ENCODE peak calls at places on chromosomes 12 and 14, in nine cellular contexts. One of them, this sample, is unnamed.

GRCh38 chr12:122127839-122128238 is 46.2 kb downstream of the IL31 start:
- DNase-seq in left ventricle myocardium inferior: no peak
- DNase-seq in left cardiac atrium: no peak
- DNase-seq in activated CD8-positive, alpha-beta memory T cell treated with anti-CD3 and anti-CD28 coated beads for 24 hours: no peak
- DNase-seq in HT-29: no peak
- DNase-seq in hypothalamus: no peak
- DNase-seq in GM13977: no peak
- DNase-seq in T-helper 2 cell: no peak
- DNase-seq in spleen: no peak
- DNase-seq in this sample: no peak

GRCh38 chr12:48109424-48109823 is 3.5 kb upstream of the SENP1 start:
- DNase-seq in left ventricle myocardium inferior: no peak
- DNase-seq in left cardiac atrium: no peak
- DNase-seq in activated CD8-positive, alpha-beta memory T cell treated with anti-CD3 and anti-CD28 coated beads for 24 hours: no peak
- DNase-seq in HT-29: no peak
- DNase-seq in hypothalamus: no peak
- DNase-seq in GM13977: no peak
- DNase-seq in T-helper 2 cell: no peak
- DNase-seq in spleen: no peak
- DNase-seq in this sample: no peak

GRCh38 chr12:84435682-84436081 is 476.9 kb downstream of the SLC6A15 start:
- DNase-seq in left ventricle myocardium inferior: no peak
- DNase-seq in left cardiac atrium: no peak
- DNase-seq in activated CD8-positive, alpha-beta memory T cell treated with anti-CD3 and anti-CD28 coated beads for 24 hours: no peak
- DNase-seq in HT-29: no peak
- DNase-seq in hypothalamus: no peak
- DNase-seq in GM13977: no peak
- DNase-seq in T-helper 2 cell: no peak
- DNase-seq in spleen: no peak
- DNase-seq in this sample: no peak

GRCh38 chr12:113286712-113287111 is 48.2 kb downstream of the SLC8B1 start:
- DNase-seq in left ventricle myocardium inferior: no peak
- DNase-seq in left cardiac atrium: no peak
- DNase-seq in activated CD8-positive, alpha-beta memory T cell treated with anti-CD3 and anti-CD28 coated beads for 24 hours: no peak
- DNase-seq in HT-29: no peak
- DNase-seq in hypothalamus: no peak
- DNase-seq in GM13977: no peak
- DNase-seq in T-helper 2 cell: no peak
- DNase-seq in spleen: no peak
- DNase-seq in this sample: no peak

GRCh38 chr14:63192085-63192484 is 12.2 kb upstream of the RHOJ start:
- DNase-seq in left ventricle myocardium inferior: no peak
- DNase-seq in left cardiac atrium: peak
- DNase-seq in activated CD8-positive, alpha-beta memory T cell treated with anti-CD3 and anti-CD28 coated beads for 24 hours: no peak
- DNase-seq in HT-29: no peak
- DNase-seq in hypothalamus: no peak
- DNase-seq in GM13977: no peak
- DNase-seq in T-helper 2 cell: no peak
- DNase-seq in spleen: no peak
- DNase-seq in this sample: no peak

GRCh38 chr12:89740943-89741342 is 32.3 kb upstream of the ATP2B1 start:
- DNase-seq in left ventricle myocardium inferior: no peak
- DNase-seq in left cardiac atrium: no peak
- DNase-seq in activated CD8-positive, alpha-beta memory T cell treated with anti-CD3 and anti-CD28 coated beads for 24 hours: no peak
- DNase-seq in HT-29: no peak
- DNase-seq in hypothalamus: no peak
- DNase-seq in GM13977: no peak
- DNase-seq in T-helper 2 cell: no peak
- DNase-seq in spleen: no peak
- DNase-seq in this sample: no peak

GRCh38 chr14:54440037-54440436 is 1.1 kb downstream of the CNIH1 start:
- DNase-seq in left ventricle myocardium inferior: no peak
- DNase-seq in left cardiac atrium: no peak
- DNase-seq in activated CD8-positive, alpha-beta memory T cell treated with anti-CD3 and anti-CD28 coated beads for 24 hours: no peak
- DNase-seq in HT-29: peak
- DNase-seq in hypothalamus: no peak
- DNase-seq in GM13977: no peak
- DNase-seq in T-helper 2 cell: no peak
- DNase-seq in spleen: no peak
- DNase-seq in this sample: no peak

GRCh38 chr12:116125981-116126566 is 151.4 kb downstream of the MED13L start:
- DNase-seq in left ventricle myocardium inferior: no peak
- DNase-seq in left cardiac atrium: no peak
- DNase-seq in activated CD8-positive, alpha-beta memory T cell treated with anti-CD3 and anti-CD28 coated beads for 24 hours: no peak
- DNase-seq in HT-29: no peak
- DNase-seq in hypothalamus: no peak
- DNase-seq in GM13977: no peak
- DNase-seq in T-helper 2 cell: no peak
- DNase-seq in spleen: no peak
- DNase-seq in this sample: no peak

GRCh38 chr12:3336606-3337311 is 154.2 kb upstream of the PRMT8 start:
- DNase-seq in left ventricle myocardium inferior: no peak
- DNase-seq in left cardiac atrium: peak
- DNase-seq in activated CD8-positive, alpha-beta memory T cell treated with anti-CD3 and anti-CD28 coated beads for 24 hours: no peak
- DNase-seq in HT-29: no peak
- DNase-seq in hypothalamus: peak
- DNase-seq in GM13977: no peak
- DNase-seq in T-helper 2 cell: no peak
- DNase-seq in spleen: peak
- DNase-seq in this sample: no peak

GRCh38 chr14:63727231-63727735 is 582 bp downstream of the SGPP1 start:
- DNase-seq in left ventricle myocardium inferior: peak
- DNase-seq in left cardiac atrium: peak
- DNase-seq in activated CD8-positive, alpha-beta memory T cell treated with anti-CD3 and anti-CD28 coated beads for 24 hours: no peak
- DNase-seq in HT-29: peak
- DNase-seq in hypothalamus: peak
- DNase-seq in GM13977: no peak
- DNase-seq in T-helper 2 cell: no peak
- DNase-seq in spleen: peak
- DNase-seq in this sample: no peak

GRCh38 chr12:30219047-30219446 is 435.3 kb upstream of the TMTC1 start:
- DNase-seq in left ventricle myocardium inferior: no peak
- DNase-seq in left cardiac atrium: no peak
- DNase-seq in activated CD8-positive, alpha-beta memory T cell treated with anti-CD3 and anti-CD28 coated beads for 24 hours: no peak
- DNase-seq in HT-29: no peak
- DNase-seq in hypothalamus: no peak
- DNase-seq in GM13977: no peak
- DNase-seq in T-helper 2 cell: no peak
- DNase-seq in spleen: no peak
- DNase-seq in this sample: no peak

GRCh38 chr12:512933-513332 is 53.2 kb downstream of the B4GALNT3 start:
- DNase-seq in left ventricle myocardium inferior: no peak
- DNase-seq in left cardiac atrium: no peak
- DNase-seq in activated CD8-positive, alpha-beta memory T cell treated with anti-CD3 and anti-CD28 coated beads for 24 hours: no peak
- DNase-seq in HT-29: no peak
- DNase-seq in hypothalamus: no peak
- DNase-seq in GM13977: no peak
- DNase-seq in T-helper 2 cell: no peak
- DNase-seq in spleen: no peak
- DNase-seq in this sample: no peak

GRCh38 chr12:25377475-25378179 is 126.9 kb upstream of the KRAS start:
- DNase-seq in left ventricle myocardium inferior: no peak
- DNase-seq in left cardiac atrium: no peak
- DNase-seq in activated CD8-positive, alpha-beta memory T cell treated with anti-CD3 and anti-CD28 coated beads for 24 hours: peak
- DNase-seq in HT-29: no peak
- DNase-seq in hypothalamus: no peak
- DNase-seq in GM13977: no peak
- DNase-seq in T-helper 2 cell: peak
- DNase-seq in spleen: no peak
- DNase-seq in this sample: no peak

GRCh38 chr12:96034631-96035282 is 630 bp downstream of the LTA4H start:
- DNase-seq in left ventricle myocardium inferior: no peak
- DNase-seq in left cardiac atrium: peak
- DNase-seq in activated CD8-positive, alpha-beta memory T cell treated with anti-CD3 and anti-CD28 coated beads for 24 hours: no peak
- DNase-seq in HT-29: peak
- DNase-seq in hypothalamus: peak
- DNase-seq in GM13977: no peak
- DNase-seq in T-helper 2 cell: no peak
- DNase-seq in spleen: peak
- DNase-seq in this sample: no peak

GRCh38 chr12:60830381-60830780 is 1234.6 kb downstream of the SLC16A7 start:
- DNase-seq in left ventricle myocardium inferior: no peak
- DNase-seq in left cardiac atrium: no peak
- DNase-seq in activated CD8-positive, alpha-beta memory T cell treated with anti-CD3 and anti-CD28 coated beads for 24 hours: no peak
- DNase-seq in HT-29: no peak
- DNase-seq in hypothalamus: no peak
- DNase-seq in GM13977: no peak
- DNase-seq in T-helper 2 cell: no peak
- DNase-seq in spleen: no peak
- DNase-seq in this sample: no peak

GRCh38 chr14:92938235-92938875 is 15.4 kb downstream of the CHGA start:
- DNase-seq in left ventricle myocardium inferior: no peak
- DNase-seq in left cardiac atrium: no peak
- DNase-seq in activated CD8-positive, alpha-beta memory T cell treated with anti-CD3 and anti-CD28 coated beads for 24 hours: no peak
- DNase-seq in HT-29: no peak
- DNase-seq in hypothalamus: peak
- DNase-seq in GM13977: no peak
- DNase-seq in T-helper 2 cell: no peak
- DNase-seq in spleen: no peak
- DNase-seq in this sample: no peak

GRCh38 chr14:68440776-68441175 is 352.1 kb downstream of the ZFP36L1 start:
- DNase-seq in left ventricle myocardium inferior: no peak
- DNase-seq in left cardiac atrium: no peak
- DNase-seq in activated CD8-positive, alpha-beta memory T cell treated with anti-CD3 and anti-CD28 coated beads for 24 hours: no peak
- DNase-seq in HT-29: peak
- DNase-seq in hypothalamus: no peak
- DNase-seq in GM13977: no peak
- DNase-seq in T-helper 2 cell: no peak
- DNase-seq in spleen: no peak
- DNase-seq in this sample: no peak

GRCh38 chr14:20472566-20473206 is 3.5 kb downstream of the PNP start:
- DNase-seq in left ventricle myocardium inferior: no peak
- DNase-seq in left cardiac atrium: no peak
- DNase-seq in activated CD8-positive, alpha-beta memory T cell treated with anti-CD3 and anti-CD28 coated beads for 24 hours: no peak
- DNase-seq in HT-29: no peak
- DNase-seq in hypothalamus: no peak
- DNase-seq in GM13977: no peak
- DNase-seq in T-helper 2 cell: no peak
- DNase-seq in spleen: no peak
- DNase-seq in this sample: no peak

This sample was measured in RCC 7860.